ENCODE peak calls at places on chromosomes 1 and 21, in four cellular contexts. C is stimulated activated CD4-positive, alpha-beta T cell treated with anti-CD3 and anti-CD28 coated beads, TNF-alpha, amount 100 ng/mL, for 4 hours; I is A172; J is H9. Y is an unnamed sample.

GRCh38 chr1:225882699-225883615 is 777 bp upstream of the TMEM63A start:
- DNase-seq in I (no peak), C (no peak), J (peak; percentile 59), Y (peak; percentile 72)

GRCh38 chr1:21503706-21504377 is 5.4 kb upstream of the ALPL start:
- DNase-seq in I (no peak), J (no peak), C (no peak), Y (no peak)

GRCh38 chr1:82483146-82483545 is 682.4 kb downstream of the ADGRL2 start:
- DNase-seq in I (no peak), C (no peak), J (peak; percentile 46), Y (no peak)

GRCh38 chr1:56795864-56796263 is 23.3 kb downstream of the FYB2 start:
- DNase-seq in C (no peak), I (no peak), J (no peak), Y (no peak)

GRCh38 chr1:40938393-40938792 is 41.1 kb upstream of the CTPS1 start:
- DNase-seq in C (no peak), I (no peak), J (no peak), Y (no peak)

GRCh38 chr1:174637487-174637886 is 189.7 kb downstream of the GPR52 start:
- DNase-seq in I (no peak), J (no peak), C (no peak), Y (no peak)

GRCh38 chr1:232378266-232379041 is 251.5 kb downstream of the SIPA1L2 start:
- DNase-seq in J (no peak), C (no peak), I (no peak), Y (no peak)

GRCh38 chr1:38138498-38139233 is 92.1 kb upstream of the POU3F1 start:
- DNase-seq in C (no peak), I (peak; percentile 95), J (no peak), Y (no peak)

GRCh38 chr1:233500111-233500510 is 113.8 kb upstream of the KCNK1 start:
- DNase-seq in C (no peak), I (no peak), J (no peak), Y (no peak)

GRCh38 chr1:202888204-202888506 is 794 bp downstream of the RABIF start:
- DNase-seq in J (no peak), C (no peak), I (no peak), Y (no peak)

GRCh38 chr1:43314233-43314632 is 13.5 kb downstream of the TIE1 start:
- DNase-seq in I (no peak), J (no peak), C (no peak), Y (no peak)

GRCh38 chr1:161197560-161198205 is 1.2 kb downstream of the ADAMTS4 start:
- DNase-seq in J (no peak), C (no peak), I (no peak), Y (no peak)

GRCh38 chr21:42739061-42739931 is 85.9 kb downstream of the PDE9A start:
- DNase-seq in J (no peak), C (no peak), I (no peak), Y (no peak)